ENCODE peak calls at places on chromosomes 11 and 22, in nine cellular contexts. Z, M, Q, S, H, I, T, O and P are unnamed samples.

GRCh38 chr11:131370090-131370751 is at the start of gene NTM:
- DNase-seq in O (peak), M (peak), Q (peak), Z (no peak), T (no peak), S (no peak), I (peak), H (peak), P (peak)

GRCh38 chr11:131253885-131254204 is 116.6 kb upstream of the NTM start:
- DNase-seq in T (no peak), H (no peak), M (peak), Z (peak), S (no peak), O (no peak), I (peak), Q (no peak), P (no peak)

GRCh38 chr11:69049490-69049867 is 747 bp downstream of the TPCN2 start:
- DNase-seq in Z (no peak), M (no peak), S (no peak), T (no peak), I (no peak), O (no peak), H (no peak), Q (no peak), P (no peak)

GRCh38 chr11:113994077-113994954 is 19.4 kb downstream of the HTR3A start:
- DNase-seq in T (no peak), I (no peak), O (no peak), M (peak), Z (peak), Q (no peak), S (peak), H (no peak), P (no peak)

GRCh38 chr11:44016129-44016528 is 31.7 kb upstream of the ACCSL start:
- DNase-seq in H (peak), M (peak), S (peak), O (no peak), Z (peak), T (no peak), I (peak), Q (no peak), P (peak)

GRCh38 chr11:22346283-22346682 is 8.1 kb downstream of the SLC17A6 start:
- DNase-seq in H (no peak), O (no peak), I (no peak), Z (no peak), Q (no peak), M (no peak), T (no peak), S (no peak), P (no peak)

GRCh38 chr11:10478066-10478465 is 23.0 kb downstream of the AMPD3 start:
- DNase-seq in S (no peak), Z (no peak), Q (no peak), M (no peak), I (no peak), O (no peak), T (no peak), H (no peak), P (no peak)

GRCh38 chr11:72953631-72954030 is 139.4 kb downstream of the ATG16L2 start:
- DNase-seq in I (no peak), S (no peak), Z (no peak), Q (no peak), O (no peak), M (no peak), H (no peak), T (no peak), P (no peak)

GRCh38 chr11:16001899-16002426 is 354.4 kb downstream of the SOX6 start:
- DNase-seq in H (peak), O (peak), M (no peak), T (peak), S (peak), Z (no peak), I (peak), Q (peak), P (peak)

GRCh38 chr11:65434057-65434666 is 11.6 kb downstream of the NEAT1 start:
- DNase-seq in Z (no peak), Q (no peak), S (peak), I (peak), T (no peak), M (no peak), H (peak), O (peak), P (peak)

GRCh38 chr11:130847517-130847916 is 68.8 kb downstream of the SNX19 start:
- DNase-seq in T (no peak), Q (peak), O (peak), I (peak), Z (no peak), M (no peak), H (peak), S (peak), P (peak)

DNA sequence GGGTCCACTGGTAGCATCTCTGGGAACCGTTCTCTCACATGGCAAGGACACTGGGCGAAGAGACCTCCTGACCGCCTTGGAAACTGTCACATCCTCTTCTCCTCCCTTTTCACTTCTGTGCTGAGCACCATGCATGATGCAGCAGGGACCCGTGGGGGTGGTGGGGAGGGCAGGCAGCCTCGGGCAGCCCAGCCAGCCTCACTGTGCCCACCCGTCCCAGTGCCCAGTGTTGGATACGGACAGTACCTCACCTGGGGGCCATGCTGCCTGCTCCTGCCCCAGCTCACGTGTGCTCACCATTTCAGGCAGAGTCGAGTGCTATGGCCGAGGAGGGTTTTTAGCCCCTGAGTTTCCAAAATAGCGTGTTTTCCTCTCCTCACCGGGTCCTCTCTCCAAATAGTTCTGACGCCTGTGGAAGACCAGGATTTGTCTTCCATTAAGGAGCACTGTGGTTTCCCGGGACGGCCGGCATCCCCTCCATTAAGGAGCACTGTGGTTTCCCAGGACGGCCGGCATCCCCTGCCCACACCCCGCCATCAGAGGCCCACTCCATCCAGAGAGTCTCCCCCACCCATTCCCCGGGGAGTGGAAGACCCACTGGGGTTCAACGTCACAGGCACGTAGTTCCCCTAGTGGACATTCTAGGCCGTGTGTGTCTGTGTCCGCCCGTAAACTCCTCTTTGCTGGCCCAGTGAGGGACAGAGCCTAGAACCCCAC is 22.4 kb downstream of the B3GAT1 start:
- DNase-seq in Q (no peak), Z (no peak), H (no peak), O (no peak), I (no peak), M (no peak), T (no peak), S (no peak), P (no peak)
- TF ChIP-seq CTCF in Q (no peak), Z (no peak), H (no peak), O (no peak), I (no peak), M (no peak), T (no peak), S (no peak), P (no peak)

GRCh38 chr11:64034411-64034811 is 1.3 kb upstream of the FLRT1 start:
- DNase-seq in O (no peak), Z (peak), T (no peak), I (no peak), Q (no peak), M (peak), H (no peak), S (no peak), P (no peak)
- TF ChIP-seq CTCF in O (no peak), Z (peak), T (no peak), I (no peak), Q (no peak), M (peak), H (no peak), S (no peak), P (no peak)

GRCh38 chr22:48720662-48721393 is 1106.8 kb downstream of the BRD1 start:
- DNase-seq in O (no peak), T (no peak), Q (no peak), S (no peak), Z (no peak), I (no peak), H (no peak), M (no peak), P (no peak)

GRCh38 chr22:48717883-48718817 is 1109.5 kb downstream of the BRD1 start:
- DNase-seq in I (no peak), Q (no peak), T (no peak), S (no peak), H (no peak), O (no peak), M (no peak), Z (no peak), P (no peak)

GRCh38 chr22:48718818-48719500 is 1108.7 kb downstream of the BRD1 start:
- DNase-seq in O (no peak), Z (no peak), T (no peak), M (no peak), Q (no peak), S (no peak), H (no peak), I (no peak), P (no peak)

GRCh38 chr22:48721394-48721666 is 1106.3 kb downstream of the BRD1 start:
- DNase-seq in Q (no peak), M (no peak), S (no peak), I (no peak), H (no peak), T (no peak), O (no peak), Z (no peak), P (no peak)

GRCh38 chr22:48719978-48720661 is 1107.6 kb downstream of the BRD1 start:
- DNase-seq in T (no peak), Z (peak), S (no peak), M (no peak), I (no peak), Q (no peak), H (no peak), O (no peak), P (no peak)
- TF ChIP-seq CTCF in T (no peak), Z (peak), S (no peak), M (no peak), I (no peak), Q (no peak), H (peak), O (no peak), P (no peak)

GRCh38 chr11:45147871-45148270 is 1.4 kb downstream of the PRDM11 start:
- DNase-seq in H (no peak), S (no peak), M (no peak), O (no peak), T (no peak), Z (no peak), Q (no peak), I (no peak), P (no peak)

GRCh38 chr11:45146072-45147016 is at the start of gene PRDM11:
- DNase-seq in Q (peak), O (peak), M (peak), T (no peak), S (peak), Z (peak), I (peak), H (peak), P (peak)

GRCh38 chr11:45145421-45146071 is 893 bp upstream of the PRDM11 start:
- DNase-seq in I (peak), O (peak), M (peak), Q (no peak), H (no peak), T (no peak), Z (peak), S (no peak), P (peak)

GRCh38 chr11:45148276-45148675 is 1.8 kb downstream of the PRDM11 start:
- DNase-seq in O (no peak), M (no peak), T (no peak), Z (peak), H (no peak), S (no peak), I (no peak), Q (no peak), P (no peak)

GRCh38 chr11:45147017-45147728 is 734 bp downstream of the PRDM11 start:
- DNase-seq in Q (peak), Z (peak), O (peak), M (peak), I (peak), S (peak), T (peak), H (peak), P (peak)
- TF ChIP-seq CTCF in Q (no peak), Z (no peak), O (no peak), M (no peak), I (no peak), S (no peak), T (no peak), H (no peak), P (no peak)

GRCh38 chr11:45847908-45848316 is 637 bp downstream of the CRY2 start:
- DNase-seq in Q (no peak), T (no peak), O (peak), M (peak), H (peak), I (peak), Z (peak), S (peak), P (peak)
- TF ChIP-seq CTCF in Q (peak), T (peak), O (peak), M (peak), H (peak), I (peak), Z (peak), S (no peak), P (no peak)

DNA sequence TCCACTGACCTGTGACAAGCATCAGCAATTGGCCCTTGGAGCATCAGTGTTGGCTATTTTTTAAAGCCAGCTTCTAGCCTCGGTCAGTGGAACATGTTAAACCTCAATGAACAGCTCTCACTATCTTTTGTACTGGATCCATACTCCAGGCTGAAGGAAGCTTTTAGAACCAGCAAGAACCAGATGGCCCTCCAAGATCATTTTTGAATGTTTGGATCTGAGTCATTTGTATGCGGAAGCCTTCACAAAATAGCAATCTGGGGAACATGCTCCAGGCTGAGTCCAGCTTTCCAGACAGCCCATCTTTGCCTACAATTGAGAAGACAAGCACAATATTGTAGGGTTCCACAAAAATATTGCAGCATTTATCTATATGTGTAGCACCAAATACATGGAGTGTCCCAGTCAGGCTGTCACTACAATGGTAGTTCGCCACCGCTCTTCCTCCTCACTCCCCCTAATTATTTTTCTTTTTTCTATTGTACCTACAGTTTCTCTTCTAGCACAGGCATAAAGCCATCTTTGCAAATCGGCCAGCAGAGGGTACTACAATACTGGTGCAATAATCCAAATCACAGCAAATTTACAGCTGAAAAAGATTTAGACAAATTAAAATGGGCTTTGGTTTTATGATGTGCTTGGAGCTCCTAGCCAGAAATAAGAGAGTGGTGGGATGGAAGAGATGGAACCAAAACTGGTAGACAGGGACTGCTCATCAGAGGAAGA is 177.4 kb upstream of the BLID start:
- DNase-seq in S (peak), I (peak), H (peak), T (no peak), O (peak), Q (peak), M (no peak), Z (no peak), P (peak)
- TF ChIP-seq CTCF in S (peak), I (peak), H (peak), T (peak), O (peak), Q (peak), M (no peak), Z (peak), P (peak)

GRCh38 chr11:5367461-5368074 is 16.0 kb upstream of the OR51M1 start:
- DNase-seq in Q (peak), M (no peak), Z (no peak), O (no peak), I (peak), T (no peak), S (no peak), H (peak), P (peak)

GRCh38 chr11:5364214-5364613 is 12.9 kb downstream of the OR51B6 start:
- DNase-seq in I (peak), T (peak), H (peak), S (no peak), Z (no peak), M (no peak), Q (peak), O (no peak), P (peak)

GRCh38 chr11:5366856-5367255 is 15.5 kb downstream of the OR51B6 start:
- DNase-seq in Q (no peak), Z (no peak), S (no peak), M (no peak), O (no peak), T (no peak), H (peak), I (peak), P (no peak)

GRCh38 chr11:5368502-5369043 is 15.0 kb upstream of the OR51M1 start:
- DNase-seq in Q (no peak), I (no peak), M (no peak), T (no peak), Z (no peak), O (no peak), S (no peak), H (no peak), P (no peak)

GRCh38 chr11:5369793-5370192 is 13.8 kb upstream of the OR51M1 start:
- DNase-seq in O (peak), T (no peak), Q (peak), S (peak), I (peak), H (peak), M (peak), Z (no peak), P (peak)
- TF ChIP-seq CTCF in O (no peak), T (peak), Q (peak), S (peak), I (peak), H (peak), M (no peak), Z (peak), P (peak)